ENCODE peak calls at places on chromosomes 1 and 21, in seven cellular contexts. One of them, this sample, is unnamed.

GRCh38 chr1:229186373-229187056 is 84.4 kb upstream of the RAB4A start:
- DNase-seq in hypothalamus: no peak
- DNase-seq in stimulated activated CD8-positive, alpha-beta memory T cell treated with anti-CD3 and anti-CD28 coated beads, Interleukin-7, amount 100 ng/mL, for 1 hour: no peak
- DNase-seq in CD8-positive, alpha-beta memory T cell: no peak
- DNase-seq in activated CD4-positive, CD25-positive, alpha-beta regulatory T cell treated with anti-CD3 and anti-CD28 coated beads, Interleukin-2, amount 50 U/mL, for 72 hours: no peak
- DNase-seq in left cardiac atrium: no peak
- DNase-seq in left ventricle myocardium superior: no peak
- DNase-seq in this sample: no peak

GRCh38 chr21:46066843-46067331 is 31.0 kb upstream of the COL6A2 start:
- DNase-seq in CD8-positive, alpha-beta memory T cell: no peak
- DNase-seq in left cardiac atrium: no peak
- DNase-seq in left ventricle myocardium superior: peak
- DNase-seq in stimulated activated CD8-positive, alpha-beta memory T cell treated with anti-CD3 and anti-CD28 coated beads, Interleukin-7, amount 100 ng/mL, for 1 hour: no peak
- DNase-seq in activated CD4-positive, CD25-positive, alpha-beta regulatory T cell treated with anti-CD3 and anti-CD28 coated beads, Interleukin-2, amount 50 U/mL, for 72 hours: no peak
- DNase-seq in hypothalamus: no peak
- DNase-seq in this sample: no peak

GRCh38 chr1:53074313-53075154 is 12.5 kb downstream of the PODN start:
- DNase-seq in stimulated activated CD8-positive, alpha-beta memory T cell treated with anti-CD3 and anti-CD28 coated beads, Interleukin-7, amount 100 ng/mL, for 1 hour: no peak
- DNase-seq in left ventricle myocardium superior: peak
- DNase-seq in hypothalamus: no peak
- DNase-seq in left cardiac atrium: peak
- DNase-seq in activated CD4-positive, CD25-positive, alpha-beta regulatory T cell treated with anti-CD3 and anti-CD28 coated beads, Interleukin-2, amount 50 U/mL, for 72 hours: peak
- DNase-seq in CD8-positive, alpha-beta memory T cell: no peak
- DNase-seq in this sample: no peak

GRCh38 chr1:42462828-42463763 is at the start of gene CCDC30:
- DNase-seq in activated CD4-positive, CD25-positive, alpha-beta regulatory T cell treated with anti-CD3 and anti-CD28 coated beads, Interleukin-2, amount 50 U/mL, for 72 hours: peak
- DNase-seq in left ventricle myocardium superior: peak
- DNase-seq in stimulated activated CD8-positive, alpha-beta memory T cell treated with anti-CD3 and anti-CD28 coated beads, Interleukin-7, amount 100 ng/mL, for 1 hour: peak
- DNase-seq in left cardiac atrium: peak
- DNase-seq in hypothalamus: peak
- DNase-seq in CD8-positive, alpha-beta memory T cell: peak
- DNase-seq in this sample: peak

GRCh38 chr1:15799928-15800835 is 7.3 kb downstream of the UQCRHL start:
- DNase-seq in activated CD4-positive, CD25-positive, alpha-beta regulatory T cell treated with anti-CD3 and anti-CD28 coated beads, Interleukin-2, amount 50 U/mL, for 72 hours: no peak
- DNase-seq in stimulated activated CD8-positive, alpha-beta memory T cell treated with anti-CD3 and anti-CD28 coated beads, Interleukin-7, amount 100 ng/mL, for 1 hour: no peak
- DNase-seq in left ventricle myocardium superior: peak
- DNase-seq in left cardiac atrium: peak
- DNase-seq in hypothalamus: no peak
- DNase-seq in CD8-positive, alpha-beta memory T cell: no peak
- DNase-seq in this sample: no peak

GRCh38 chr1:58883888-58884482 is 100.1 kb upstream of the JUN start:
- DNase-seq in activated CD4-positive, CD25-positive, alpha-beta regulatory T cell treated with anti-CD3 and anti-CD28 coated beads, Interleukin-2, amount 50 U/mL, for 72 hours: no peak
- DNase-seq in CD8-positive, alpha-beta memory T cell: no peak
- DNase-seq in left cardiac atrium: no peak
- DNase-seq in left ventricle myocardium superior: no peak
- DNase-seq in stimulated activated CD8-positive, alpha-beta memory T cell treated with anti-CD3 and anti-CD28 coated beads, Interleukin-7, amount 100 ng/mL, for 1 hour: no peak
- DNase-seq in hypothalamus: no peak
- DNase-seq in this sample: no peak

GRCh38 chr1:170360601-170361000 is 171.4 kb upstream of the GORAB start:
- DNase-seq in left cardiac atrium: no peak
- DNase-seq in stimulated activated CD8-positive, alpha-beta memory T cell treated with anti-CD3 and anti-CD28 coated beads, Interleukin-7, amount 100 ng/mL, for 1 hour: no peak
- DNase-seq in activated CD4-positive, CD25-positive, alpha-beta regulatory T cell treated with anti-CD3 and anti-CD28 coated beads, Interleukin-2, amount 50 U/mL, for 72 hours: no peak
- DNase-seq in hypothalamus: no peak
- DNase-seq in left ventricle myocardium superior: no peak
- DNase-seq in CD8-positive, alpha-beta memory T cell: no peak
- DNase-seq in this sample: no peak

GRCh38 chr1:198465201-198466144 is 75.0 kb downstream of the ATP6V1G3 start:
- DNase-seq in hypothalamus: no peak
- DNase-seq in left cardiac atrium: no peak
- DNase-seq in activated CD4-positive, CD25-positive, alpha-beta regulatory T cell treated with anti-CD3 and anti-CD28 coated beads, Interleukin-2, amount 50 U/mL, for 72 hours: no peak
- DNase-seq in CD8-positive, alpha-beta memory T cell: peak
- DNase-seq in left ventricle myocardium superior: no peak
- DNase-seq in stimulated activated CD8-positive, alpha-beta memory T cell treated with anti-CD3 and anti-CD28 coated beads, Interleukin-7, amount 100 ng/mL, for 1 hour: no peak
- DNase-seq in this sample: no peak

GRCh38 chr1:7885513-7886298 is 32.8 kb upstream of the UTS2 start:
- DNase-seq in hypothalamus: no peak
- DNase-seq in left ventricle myocardium superior: no peak
- DNase-seq in stimulated activated CD8-positive, alpha-beta memory T cell treated with anti-CD3 and anti-CD28 coated beads, Interleukin-7, amount 100 ng/mL, for 1 hour: no peak
- DNase-seq in CD8-positive, alpha-beta memory T cell: no peak
- DNase-seq in activated CD4-positive, CD25-positive, alpha-beta regulatory T cell treated with anti-CD3 and anti-CD28 coated beads, Interleukin-2, amount 50 U/mL, for 72 hours: peak
- DNase-seq in left cardiac atrium: no peak
- DNase-seq in this sample: no peak

GRCh38 chr21:18244721-18245486 is at the start of gene CHODL:
- DNase-seq in activated CD4-positive, CD25-positive, alpha-beta regulatory T cell treated with anti-CD3 and anti-CD28 coated beads, Interleukin-2, amount 50 U/mL, for 72 hours: no peak
- DNase-seq in hypothalamus: no peak
- DNase-seq in stimulated activated CD8-positive, alpha-beta memory T cell treated with anti-CD3 and anti-CD28 coated beads, Interleukin-7, amount 100 ng/mL, for 1 hour: no peak
- DNase-seq in left ventricle myocardium superior: peak
- DNase-seq in left cardiac atrium: peak
- DNase-seq in CD8-positive, alpha-beta memory T cell: no peak
- DNase-seq in this sample: no peak

GRCh38 chr1:201213106-201213770 is 22.6 kb downstream of the IGFN1 start:
- DNase-seq in activated CD4-positive, CD25-positive, alpha-beta regulatory T cell treated with anti-CD3 and anti-CD28 coated beads, Interleukin-2, amount 50 U/mL, for 72 hours: peak
- DNase-seq in left ventricle myocardium superior: peak
- DNase-seq in left cardiac atrium: no peak
- DNase-seq in CD8-positive, alpha-beta memory T cell: no peak
- DNase-seq in hypothalamus: no peak
- DNase-seq in stimulated activated CD8-positive, alpha-beta memory T cell treated with anti-CD3 and anti-CD28 coated beads, Interleukin-7, amount 100 ng/mL, for 1 hour: no peak
- DNase-seq in this sample: no peak

GRCh38 chr1:111454859-111455641 is 5.8 kb downstream of the ATP5PB start:
- DNase-seq in left ventricle myocardium superior: no peak
- DNase-seq in activated CD4-positive, CD25-positive, alpha-beta regulatory T cell treated with anti-CD3 and anti-CD28 coated beads, Interleukin-2, amount 50 U/mL, for 72 hours: no peak
- DNase-seq in stimulated activated CD8-positive, alpha-beta memory T cell treated with anti-CD3 and anti-CD28 coated beads, Interleukin-7, amount 100 ng/mL, for 1 hour: no peak
- DNase-seq in CD8-positive, alpha-beta memory T cell: no peak
- DNase-seq in hypothalamus: no peak
- DNase-seq in left cardiac atrium: no peak
- DNase-seq in this sample: no peak

GRCh38 chr1:36492491-36492890 is 9.8 kb upstream of the CSF3R start:
- DNase-seq in hypothalamus: no peak
- DNase-seq in stimulated activated CD8-positive, alpha-beta memory T cell treated with anti-CD3 and anti-CD28 coated beads, Interleukin-7, amount 100 ng/mL, for 1 hour: no peak
- DNase-seq in activated CD4-positive, CD25-positive, alpha-beta regulatory T cell treated with anti-CD3 and anti-CD28 coated beads, Interleukin-2, amount 50 U/mL, for 72 hours: no peak
- DNase-seq in left ventricle myocardium superior: no peak
- DNase-seq in CD8-positive, alpha-beta memory T cell: no peak
- DNase-seq in left cardiac atrium: no peak
- DNase-seq in this sample: no peak

GRCh38 chr1:241090798-241091197 is 266.2 kb downstream of the RGS7 start:
- DNase-seq in left cardiac atrium: no peak
- DNase-seq in left ventricle myocardium superior: no peak
- DNase-seq in activated CD4-positive, CD25-positive, alpha-beta regulatory T cell treated with anti-CD3 and anti-CD28 coated beads, Interleukin-2, amount 50 U/mL, for 72 hours: no peak
- DNase-seq in stimulated activated CD8-positive, alpha-beta memory T cell treated with anti-CD3 and anti-CD28 coated beads, Interleukin-7, amount 100 ng/mL, for 1 hour: no peak
- DNase-seq in CD8-positive, alpha-beta memory T cell: no peak
- DNase-seq in hypothalamus: no peak
- DNase-seq in this sample: no peak

GRCh38 chr21:43331962-43332458 is 94.9 kb downstream of the SIK1 start:
- DNase-seq in CD8-positive, alpha-beta memory T cell: no peak
- DNase-seq in stimulated activated CD8-positive, alpha-beta memory T cell treated with anti-CD3 and anti-CD28 coated beads, Interleukin-7, amount 100 ng/mL, for 1 hour: no peak
- DNase-seq in activated CD4-positive, CD25-positive, alpha-beta regulatory T cell treated with anti-CD3 and anti-CD28 coated beads, Interleukin-2, amount 50 U/mL, for 72 hours: no peak
- DNase-seq in hypothalamus: peak
- DNase-seq in left cardiac atrium: peak
- DNase-seq in left ventricle myocardium superior: peak
- DNase-seq in this sample: peak

GRCh38 chr1:153946622-153947246 is at the start of gene DENND4B:
- DNase-seq in hypothalamus: peak
- DNase-seq in stimulated activated CD8-positive, alpha-beta memory T cell treated with anti-CD3 and anti-CD28 coated beads, Interleukin-7, amount 100 ng/mL, for 1 hour: no peak
- DNase-seq in left cardiac atrium: peak
- DNase-seq in CD8-positive, alpha-beta memory T cell: peak
- DNase-seq in left ventricle myocardium superior: peak
- DNase-seq in activated CD4-positive, CD25-positive, alpha-beta regulatory T cell treated with anti-CD3 and anti-CD28 coated beads, Interleukin-2, amount 50 U/mL, for 72 hours: peak
- DNase-seq in this sample: peak

This sample was measured in amygdala.